ENCODE peak calls at places on chromosomes 6 and 20, in five cellular contexts. One of them, this sample, is unnamed.
A peak's percentile ranks its signal among the peaks of the same experiment; 100 is the strongest.

GRCh38 chr6:113476937-113477839 is 380.0 kb upstream of the MARCKS start:
- DNase-seq in left colon: no peak
- DNase-seq in heart left ventricle: no peak
- DNase-seq in NCI-H1694 treated with DMSO at 0.1 percent for 48 hours: no peak
- DNase-seq in endothelial cell: no peak
- DNase-seq in this sample: no peak

GRCh38 chr20:45611054-45611453 is 18.5 kb upstream of the WFDC10A start:
- DNase-seq in heart left ventricle: no peak
- DNase-seq in NCI-H1694 treated with DMSO at 0.1 percent for 48 hours: no peak
- DNase-seq in left colon: no peak
- DNase-seq in endothelial cell: no peak
- DNase-seq in this sample: no peak

GRCh38 chr6:73613806-73614536 is 39.8 kb downstream of the SLC17A5 start:
- DNase-seq in left colon: no peak
- DNase-seq in NCI-H1694 treated with DMSO at 0.1 percent for 48 hours: no peak
- DNase-seq in heart left ventricle: no peak
- DNase-seq in endothelial cell: no peak
- DNase-seq in this sample: no peak

GRCh38 chr6:21423106-21423854 is 170.3 kb upstream of the SOX4 start:
- DNase-seq in endothelial cell: no peak
- DNase-seq in NCI-H1694 treated with DMSO at 0.1 percent for 48 hours: no peak
- DNase-seq in left colon: no peak
- DNase-seq in heart left ventricle: no peak
- DNase-seq in this sample: no peak

GRCh38 chr6:90432408-90432775 is 135.7 kb upstream of the BACH2 start:
- DNase-seq in left colon: no peak
- DNase-seq in heart left ventricle: no peak
- DNase-seq in NCI-H1694 treated with DMSO at 0.1 percent for 48 hours: no peak
- DNase-seq in endothelial cell: no peak
- DNase-seq in this sample: no peak

GRCh38 chr6:140441256-140441655 is 1066.8 kb upstream of the CITED2 start:
- DNase-seq in NCI-H1694 treated with DMSO at 0.1 percent for 48 hours: no peak
- DNase-seq in heart left ventricle: peak; percentile 71
- DNase-seq in endothelial cell: peak; percentile 52
- DNase-seq in left colon: peak; percentile 26
- DNase-seq in this sample: peak; percentile 84

GRCh38 chr20:56627122-56628014 is 1.7 kb upstream of the TFAP2C start:
- DNase-seq in NCI-H1694 treated with DMSO at 0.1 percent for 48 hours: no peak
- DNase-seq in heart left ventricle: no peak
- DNase-seq in endothelial cell: peak; percentile 28
- DNase-seq in left colon: no peak
- DNase-seq in this sample: no peak

GRCh38 chr6:154410619-154411044 is 54.0 kb upstream of the IPCEF1 start:
- DNase-seq in endothelial cell: no peak
- DNase-seq in heart left ventricle: peak; percentile 53
- DNase-seq in left colon: no peak
- DNase-seq in NCI-H1694 treated with DMSO at 0.1 percent for 48 hours: no peak
- DNase-seq in this sample: no peak

GRCh38 chr20:35618372-35619131 is 2.9 kb downstream of the SPAG4 start:
- DNase-seq in NCI-H1694 treated with DMSO at 0.1 percent for 48 hours: no peak
- DNase-seq in left colon: peak; percentile 51
- DNase-seq in heart left ventricle: no peak
- DNase-seq in endothelial cell: peak; percentile 24
- DNase-seq in this sample: peak; percentile 48

GRCh38 chr6:159934181-159934580 is 34.7 kb upstream of the IGF2R start:
- DNase-seq in endothelial cell: no peak
- DNase-seq in left colon: no peak
- DNase-seq in heart left ventricle: no peak
- DNase-seq in NCI-H1694 treated with DMSO at 0.1 percent for 48 hours: no peak
- DNase-seq in this sample: no peak

GRCh38 chr20:10705801-10706459 is 32.1 kb upstream of the JAG1 start:
- DNase-seq in endothelial cell: no peak
- DNase-seq in NCI-H1694 treated with DMSO at 0.1 percent for 48 hours: no peak
- DNase-seq in heart left ventricle: no peak
- DNase-seq in left colon: no peak
- DNase-seq in this sample: no peak

GRCh38 chr6:118746100-118746874 is 94.9 kb upstream of the CEP85L start:
- DNase-seq in left colon: peak; percentile 39
- DNase-seq in heart left ventricle: peak; percentile 23
- DNase-seq in endothelial cell: no peak
- DNase-seq in NCI-H1694 treated with DMSO at 0.1 percent for 48 hours: peak; percentile 16
- DNase-seq in this sample: no peak

GRCh38 chr6:105692630-105693212 is 289.8 kb upstream of the PREP start:
- DNase-seq in NCI-H1694 treated with DMSO at 0.1 percent for 48 hours: peak; percentile 49
- DNase-seq in left colon: no peak
- DNase-seq in heart left ventricle: no peak
- DNase-seq in endothelial cell: no peak
- DNase-seq in this sample: no peak

GRCh38 chr6:150613269-150613668 is 13.6 kb downstream of the PLEKHG1 start:
- DNase-seq in heart left ventricle: no peak
- DNase-seq in NCI-H1694 treated with DMSO at 0.1 percent for 48 hours: no peak
- DNase-seq in left colon: no peak
- DNase-seq in endothelial cell: no peak
- DNase-seq in this sample: no peak

This sample was measured in cerebellar cortex.